ENCODE peak calls at places on chromosomes 12 and 14, in four cellular contexts. W is colonic mucosa, S is fibroblast of lung, D is uterus. O is an unnamed sample.
A peak's percentile ranks its signal among the peaks of the same experiment; 100 is the strongest.

GRCh38 chr14:29710015-29710414 is 217.6 kb downstream of the PRKD1 start:
- DNase-seq in W (no peak), S (no peak), D (no peak), O (no peak)

GRCh38 chr12:125533434-125534029 is 468.3 kb downstream of the AACS start:
- DNase-seq in W (peak; percentile 25), S (peak; percentile 19), D (no peak), O (no peak)

GRCh38 chr14:39219075-39219499 is 14.6 kb upstream of the MIA2 start:
- DNase-seq in W (no peak), S (peak; percentile 78), D (no peak), O (no peak)

GRCh38 chr14:51283402-51283825 is 43.4 kb downstream of the TMX1 start:
- DNase-seq in W (no peak), S (peak; percentile 85), D (no peak), O (no peak)

GRCh38 chr14:95519699-95520098 is 3.2 kb upstream of the SYNE3 start:
- DNase-seq in W (peak; percentile 69), S (peak; percentile 84), D (peak; percentile 74), O (peak; percentile 70)

GRCh38 chr14:90388437-90388836 is 8.4 kb upstream of the CALM1 start:
- DNase-seq in W (no peak), S (peak; percentile 86), D (no peak), O (no peak)

GRCh38 chr12:104555650-104556049 is 98.9 kb downstream of the CHST11 start:
- DNase-seq in W (no peak), S (no peak), D (no peak), O (no peak)

GRCh38 chr14:59022144-59022543 is 166.3 kb upstream of the DAAM1 start:
- DNase-seq in W (no peak), S (no peak), D (no peak), O (no peak)

GRCh38 chr12:57614178-57614947 is 3.1 kb downstream of the ARHGEF25 start:
- DNase-seq in W (no peak), S (no peak), D (peak; percentile 49), O (no peak)

GRCh38 chr14:63046339-63047268 is 1.3 kb upstream of the KCNH5 start:
- DNase-seq in W (no peak), S (no peak), D (no peak), O (no peak)

GRCh38 chr14:63039800-63040380 is 5.4 kb downstream of the KCNH5 start:
- DNase-seq in W (no peak), S (peak; percentile 78), D (no peak), O (no peak)

GRCh38 chr14:63050694-63051093 is 5.4 kb upstream of the KCNH5 start:
- DNase-seq in W (no peak), S (no peak), D (no peak), O (no peak)

GRCh38 chr14:63045612-63046320 is 508 bp upstream of the KCNH5 start:
- DNase-seq in W (no peak), S (peak; percentile 61), D (peak; percentile 18), O (no peak)

DNA sequence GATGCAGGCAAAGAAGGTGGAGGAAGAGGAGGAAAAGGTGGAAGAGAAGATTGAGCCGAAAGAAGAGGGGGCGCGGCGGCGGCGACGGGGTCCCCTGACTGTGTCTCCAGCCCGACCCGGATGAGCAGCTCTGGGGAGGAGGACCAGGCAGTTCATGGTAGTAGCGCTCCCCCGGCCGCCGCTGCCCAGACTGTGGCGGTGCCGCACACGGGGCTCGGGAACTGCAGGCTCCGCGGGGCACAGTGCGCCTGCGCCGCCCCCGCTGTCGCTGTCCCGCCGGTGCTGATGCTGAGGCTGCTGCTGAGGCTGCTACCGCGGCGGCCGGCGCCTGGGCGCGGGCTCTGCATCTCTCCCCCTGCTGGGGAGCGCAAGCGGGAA is at the start of gene KCNH5:
- DNase-seq in W (no peak), S (peak; percentile 60), D (peak; percentile 18), O (no peak)
- H3K27me3 ChIP-seq in W (peaks cover 29% of the 10 kb centered on the region), S (peaks cover 12% of the 10 kb centered on the region), D (peaks cover 33% of the 10 kb centered on the region), O (peaks cover 47% of the 10 kb centered on the region)

GRCh38 chr12:204261-204678 is 9.7 kb downstream of the SLC6A12 start:
- DNase-seq in W (no peak), S (no peak), D (no peak), O (no peak)
- H3K27ac ChIP-seq in W (no peak overlapping the region), S (no peak overlapping the region), D (no peak overlapping the region), O (no peak overlapping the region)

GRCh38 chr14:100783630-100784321 is 42.1 kb upstream of the MEG3 start:
- DNase-seq in W (no peak), S (no peak), D (no peak), O (no peak)

GRCh38 chr14:100780646-100781355 is 45.1 kb upstream of the MEG3 start:
- DNase-seq in W (no peak), S (no peak), D (no peak), O (no peak)

GRCh38 chr14:100781952-100782351 is 44.0 kb upstream of the MEG3 start:
- DNase-seq in W (no peak), S (no peak), D (no peak), O (no peak)

GRCh38 chr14:100784523-100785337 is 41.2 kb upstream of the MEG3 start:
- DNase-seq in W (no peak), S (no peak), D (no peak), O (no peak)

GRCh38 chr14:100782516-100783320 is 43.2 kb upstream of the MEG3 start:
- DNase-seq in W (no peak), S (no peak), D (no peak), O (no peak)
- H3K27me3 ChIP-seq in W (no peaks in the 10 kb centered on the region), S (peaks cover 4% of the 10 kb centered on the region), D (no peaks in the 10 kb centered on the region), O (no peaks in the 10 kb centered on the region)

GRCh38 chr12:113093409-113094101 is 37.0 kb downstream of the DTX1 start:
- DNase-seq in W (no peak), S (no peak), D (no peak), O (no peak)
- H3K27ac ChIP-seq in W (no peak overlapping the region), S (no peak overlapping the region), D (no peak overlapping the region), O (no peak overlapping the region)

GRCh38 chr12:5654019-5654418 is 222.1 kb downstream of the NTF3 start:
- DNase-seq in W (no peak), S (no peak), D (no peak), O (no peak)
- H3K27me3 ChIP-seq in W (no peaks in the 10 kb centered on the region), S (no peaks in the 10 kb centered on the region), D (no peaks in the 10 kb centered on the region), O (no peaks in the 10 kb centered on the region)

DNA sequence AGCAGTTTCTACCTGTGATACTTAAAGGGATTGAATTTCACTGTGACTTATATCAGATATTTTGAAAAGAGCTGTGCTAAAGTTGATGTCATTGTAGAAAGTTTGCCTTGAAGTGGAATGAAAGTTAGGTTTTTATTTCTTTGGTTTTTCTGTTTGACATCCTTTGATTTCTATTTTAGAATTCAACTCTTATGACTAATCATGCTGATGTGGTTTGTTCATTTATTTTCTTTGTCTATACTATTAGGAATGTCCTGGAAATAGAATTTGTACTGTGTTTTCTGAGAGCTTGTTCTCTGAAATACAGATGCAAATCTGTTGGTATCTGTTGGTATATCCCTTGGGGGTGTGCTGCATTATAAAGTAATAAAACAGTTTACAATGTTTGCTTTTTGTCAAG is 3.3 kb downstream of the CNOT2 start:
- DNase-seq in W (no peak), S (peak; percentile 55), D (no peak), O (no peak)
- H3K27ac ChIP-seq in W (peak overlapping the region; percentile 16), S (no peak overlapping the region), D (no peak overlapping the region), O (no peak overlapping the region)